ENCODE peak calls at places on chromosomes 7 and 10, in nine cellular contexts. U, S, G, O, R, C, H, N and J are unnamed samples.

GRCh38 chr7:28533267-28533666 is 120.9 kb downstream of the CREB5 start:
- DNase-seq in U (no peak), G (no peak), C (no peak), R (no peak), O (no peak), N (no peak), H (no peak), S (no peak), J (no peak)

GRCh38 chr7:33824911-33825459 is 80.4 kb upstream of the BMPER start:
- DNase-seq in O (no peak), S (no peak), R (no peak), G (no peak), N (no peak), U (no peak), C (no peak), H (no peak), J (no peak)

GRCh38 chr7:81956520-81956919 is 186.7 kb upstream of the HGF start:
- DNase-seq in S (peak; percentile 21), O (peak; percentile 19), N (no peak), C (peak; percentile 53), R (peak; percentile 81), U (no peak), G (peak; percentile 13), H (no peak), J (no peak)

GRCh38 chr10:47101807-47102206 is 190.6 kb downstream of the PTPN20 start:
- DNase-seq in O (no peak), G (no peak), R (no peak), S (no peak), U (no peak), N (no peak), H (no peak), C (peak; percentile 6), J (no peak)

GRCh38 chr7:159040912-159041711 is 103.6 kb downstream of the VIPR2 start:
- DNase-seq in H (no peak), C (no peak), G (no peak), U (no peak), N (no peak), O (no peak), S (no peak), R (no peak), J (no peak)

GRCh38 chr7:27110163-27110976 is 7.9 kb upstream of the HOXA2 start:
- DNase-seq in R (peak; percentile 43), S (no peak), O (no peak), C (peak; percentile 75), U (no peak), G (no peak), N (peak; percentile 76), H (peak; percentile 95), J (no peak)

GRCh38 chr10:131750973-131751826 is 149.6 kb upstream of the PPP2R2D start:
- DNase-seq in H (peak; percentile 53), C (no peak), N (no peak), O (no peak), R (no peak), G (no peak), S (no peak), U (no peak), J (no peak)

GRCh38 chr7:72403677-72404076 is 8.5 kb downstream of the CALN1 start:
- DNase-seq in C (no peak), G (no peak), R (no peak), U (no peak), S (no peak), O (no peak), H (no peak), N (no peak), J (no peak)

GRCh38 chr10:9681655-9682054 is 1336.0 kb upstream of the CELF2 start:
- DNase-seq in H (no peak), R (no peak), U (no peak), N (no peak), O (no peak), G (no peak), S (no peak), C (no peak), J (no peak)

GRCh38 chr10:78063236-78063635 is 29.6 kb downstream of the RPS24 start:
- DNase-seq in H (peak; percentile 6), U (no peak), G (no peak), S (no peak), O (no peak), N (no peak), C (no peak), R (no peak), J (no peak)

GRCh38 chr10:6958254-6958653 is 378.2 kb upstream of the PRKCQ start:
- DNase-seq in R (peak; percentile 31), O (no peak), U (no peak), H (no peak), C (no peak), G (no peak), N (no peak), S (no peak), J (no peak)

GRCh38 chr7:131674131-131674530 is 117.7 kb upstream of the PODXL start:
- DNase-seq in U (no peak), S (no peak), G (no peak), C (no peak), R (no peak), N (no peak), O (peak; percentile 54), H (no peak), J (no peak)

GRCh38 chr7:129514683-129515082 is 12.4 kb downstream of the SMKR1 start:
- DNase-seq in U (no peak), R (peak; percentile 40), O (no peak), C (peak; percentile 25), G (no peak), N (peak; percentile 19), H (no peak), S (no peak), J (no peak)

DNA sequence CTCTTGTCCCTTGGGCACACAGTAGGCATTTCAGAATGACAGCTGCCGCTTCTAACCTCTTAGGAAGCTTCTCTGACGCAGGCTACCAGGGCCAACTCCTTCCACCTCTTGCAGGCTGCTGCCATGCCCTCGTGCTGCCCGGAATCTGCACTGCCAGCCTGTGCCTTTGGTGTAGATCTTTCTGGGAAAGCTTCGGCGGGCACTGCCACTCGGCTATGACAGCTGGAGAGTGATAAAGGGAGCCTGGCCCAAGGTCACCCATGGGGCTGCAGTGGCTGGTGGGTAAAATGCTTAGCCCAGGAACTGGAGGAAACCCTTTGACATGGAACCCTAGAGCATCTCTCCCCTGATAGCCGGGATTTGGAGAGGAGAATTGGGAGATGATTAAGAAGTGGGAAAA is 78.0 kb upstream of the C1QL3 start:
- DNase-seq in O (no peak), G (no peak), S (no peak), U (no peak), H (no peak), N (no peak), R (no peak), C (no peak), J (no peak)
- H3K4me3 ChIP-seq in O (no peak overlapping the region), G (no peak overlapping the region), S (no peak overlapping the region), U (no peak overlapping the region), H (no peak overlapping the region), N (no peak overlapping the region), R (no peak overlapping the region), C (no peak overlapping the region), J (no peak overlapping the region)

DNA sequence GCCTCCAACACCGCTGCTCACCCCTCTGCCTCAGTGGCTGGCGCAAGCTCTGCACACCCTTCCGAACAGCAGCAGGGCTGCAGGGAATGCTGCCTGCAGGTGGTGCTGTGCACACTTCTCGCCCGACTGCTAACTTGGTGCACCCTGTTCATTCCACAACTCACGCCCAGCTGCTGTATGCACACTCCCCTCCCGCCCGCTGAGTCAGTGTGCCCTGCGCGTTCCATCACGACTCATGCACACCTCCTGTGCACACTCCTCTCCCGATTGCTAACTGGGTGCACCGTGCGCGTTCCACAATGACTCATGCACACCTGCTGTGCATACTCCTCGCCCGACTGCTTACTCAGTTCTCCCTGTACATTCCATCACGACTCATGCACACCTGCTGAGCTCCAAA is 21.5 kb downstream of the ADARB2 start:
- DNase-seq in U (peak; percentile 12), H (no peak), R (peak; percentile 63), O (peak; percentile 16), N (peak; percentile 12), G (no peak), C (no peak), S (no peak), J (no peak)
- H3K4me3 ChIP-seq in U (no peak overlapping the region), H (no peak overlapping the region), R (no peak overlapping the region), O (no peak overlapping the region), N (no peak overlapping the region), G (no peak overlapping the region), C (no peak overlapping the region), S (no peak overlapping the region), J (no peak overlapping the region)

GRCh38 chr10:125157473-125157865 is 2.9 kb downstream of the CTBP2 start:
- DNase-seq in H (no peak), U (no peak), O (no peak), S (no peak), R (no peak), G (no peak), C (peak; percentile 14), N (no peak), J (no peak)

GRCh38 chr10:125156196-125156595 is 4.2 kb downstream of the CTBP2 start:
- DNase-seq in G (no peak), R (no peak), U (no peak), O (no peak), S (no peak), C (no peak), H (no peak), N (no peak), J (no peak)

GRCh38 chr10:125155669-125156068 is 4.7 kb downstream of the CTBP2 start:
- DNase-seq in C (no peak), R (no peak), U (no peak), N (no peak), H (no peak), S (no peak), G (no peak), O (no peak), J (no peak)

GRCh38 chr10:125155101-125155500 is 5.3 kb downstream of the CTBP2 start:
- DNase-seq in C (peak; percentile 44), O (no peak), H (no peak), G (no peak), N (no peak), S (no peak), R (peak; percentile 64), U (no peak), J (no peak)

GRCh38 chr10:125156739-125157472 is 3.5 kb downstream of the CTBP2 start:
- DNase-seq in O (no peak), S (no peak), N (no peak), U (no peak), C (no peak), H (no peak), G (no peak), R (no peak), J (no peak)
- H3K4me3 ChIP-seq in O (peak overlapping the region; percentile 50), S (peak overlapping the region; percentile 21), N (peak overlapping the region; percentile 66), U (peak overlapping the region; percentile 82), C (peak overlapping the region; percentile 65), H (peak overlapping the region; percentile 67), G (no peak overlapping the region), R (no peak overlapping the region), J (peak overlapping the region; percentile 71)

DNA sequence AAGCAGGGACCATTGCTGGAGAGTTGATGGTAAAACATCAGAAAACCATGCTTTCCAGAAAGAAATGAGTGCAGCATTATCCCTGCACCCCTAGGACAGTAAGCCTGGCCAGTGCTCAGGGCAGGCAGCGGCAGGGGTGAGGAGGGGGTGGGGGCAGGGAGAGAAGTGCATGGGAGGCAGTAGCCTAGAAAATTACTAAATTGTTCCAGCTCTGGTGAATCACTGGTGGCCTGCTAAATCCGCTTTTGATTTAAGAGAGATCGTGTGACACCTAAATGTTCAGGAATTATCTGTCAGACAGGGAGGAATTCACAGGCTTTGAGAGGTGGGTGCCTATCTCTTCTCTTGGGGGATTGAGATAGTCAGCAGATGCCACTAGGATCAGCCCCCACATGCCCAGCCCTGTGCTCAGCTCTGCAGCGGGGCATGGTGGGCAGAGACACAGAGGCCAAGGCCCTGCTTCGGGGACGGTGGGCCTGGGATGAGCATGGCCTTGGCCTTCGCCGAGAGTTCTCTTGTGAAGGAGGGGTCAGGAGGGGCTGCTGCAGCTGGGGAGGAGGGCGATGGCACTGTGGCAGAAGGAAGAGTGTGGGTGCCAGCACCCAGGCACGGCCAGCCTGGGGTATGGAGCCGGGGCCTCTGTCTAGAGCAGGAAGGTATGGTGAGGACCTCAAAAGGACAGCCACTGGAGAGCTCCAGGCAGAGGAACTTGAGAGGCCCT is 5.0 kb upstream of the AQP1 start:
- DNase-seq in H (no peak), N (no peak), R (no peak), G (no peak), S (peak; percentile 43), U (no peak), C (peak; percentile 81), O (peak; percentile 53), J (no peak)
- H3K4me3 ChIP-seq in H (no peak overlapping the region), N (no peak overlapping the region), R (no peak overlapping the region), G (no peak overlapping the region), S (no peak overlapping the region), U (no peak overlapping the region), C (no peak overlapping the region), O (no peak overlapping the region), J (no peak overlapping the region)